ENCODE peak calls at places on chromosome 16, in nine cellular contexts. Y, G, A, F, I, U, B, P and Z are unnamed samples.

GRCh38 chr16:84720180-84720579 is 20.4 kb downstream of the USP10 start:
- DNase-seq in Y (peak; percentile 71), G (peak; percentile 49), A (no peak), F (no peak), I (no peak), U (no peak), B (no peak), P (no peak), Z (no peak)

GRCh38 chr16:68985268-68985667 is 120.2 kb upstream of the HAS3 start:
- DNase-seq in Y (no peak), G (no peak), A (no peak), F (no peak), I (no peak), U (no peak), B (no peak), P (peak; percentile 60), Z (no peak)

GRCh38 chr16:30533748-30534367 is 800 bp downstream of the ZNF747 start:
- DNase-seq in Y (peak; percentile 50), G (no peak), A (no peak), F (no peak), I (peak; percentile 58), U (no peak), B (peak; percentile 17), P (no peak), Z (no peak)

GRCh38 chr16:70747703-70748631 is 53.0 kb downstream of the VAC14 start:
- DNase-seq in Y (no peak), G (peak; percentile 59), A (no peak), F (no peak), I (no peak), U (no peak), B (no peak), P (peak; percentile 29), Z (no peak)

GRCh38 chr16:49587051-49587450 is 213.4 kb downstream of the C16orf78 start:
- DNase-seq in Y (no peak), G (no peak), A (no peak), F (no peak), I (peak; percentile 43), U (no peak), B (no peak), P (no peak), Z (no peak)

GRCh38 chr16:51442140-51442539 is 291.1 kb upstream of the SALL1 start:
- DNase-seq in Y (no peak), G (no peak), A (no peak), F (no peak), I (no peak), U (no peak), B (no peak), P (no peak), Z (no peak)

GRCh38 chr16:49055824-49056545 is 225.7 kb downstream of the CBLN1 start:
- DNase-seq in Y (no peak), G (no peak), A (peak; percentile 26), F (no peak), I (peak; percentile 64), U (no peak), B (peak; percentile 58), P (no peak), Z (no peak)

GRCh38 chr16:55821210-55821609 is 11.7 kb downstream of the CES1 start:
- DNase-seq in Y (no peak), G (no peak), A (no peak), F (no peak), I (peak; percentile 10), U (no peak), B (no peak), P (no peak), Z (no peak)

GRCh38 chr16:86585821-86586611 is 7.7 kb downstream of the FOXL1 start:
- DNase-seq in Y (no peak), G (no peak), A (no peak), F (peak; percentile 86), I (no peak), U (no peak), B (no peak), P (peak; percentile 82), Z (no peak)

GRCh38 chr16:54489225-54489781 is 202.7 kb upstream of the IRX3 start:
- DNase-seq in Y (no peak), G (no peak), A (no peak), F (no peak), I (no peak), U (no peak), B (no peak), P (no peak), Z (no peak)

GRCh38 chr16:84648595-84649510 is 542 bp downstream of the KLHL36 start:
- DNase-seq in Y (peak; percentile 79), G (peak; percentile 66), A (peak; percentile 54), F (no peak), I (peak; percentile 78), U (peak; percentile 37), B (peak; percentile 69), P (peak; percentile 34), Z (no peak)

GRCh38 chr16:28311913-28312312 is 19.6 kb downstream of the SBK1 start:
- DNase-seq in Y (no peak), G (no peak), A (no peak), F (no peak), I (no peak), U (no peak), B (no peak), P (no peak), Z (no peak)

GRCh38 chr16:77677129-77677528 is 45.2 kb upstream of the NUDT7 start:
- DNase-seq in Y (no peak), G (no peak), A (no peak), F (no peak), I (no peak), U (no peak), B (no peak), P (peak; percentile 64), Z (peak; percentile 13)

GRCh38 chr16:75550211-75550662 is 5.8 kb downstream of the TMEM231 start:
- DNase-seq in Y (no peak), G (peak; percentile 49), A (peak; percentile 83), F (no peak), I (peak; percentile 89), U (peak; percentile 74), B (peak; percentile 69), P (peak; percentile 86), Z (no peak)

DNA sequence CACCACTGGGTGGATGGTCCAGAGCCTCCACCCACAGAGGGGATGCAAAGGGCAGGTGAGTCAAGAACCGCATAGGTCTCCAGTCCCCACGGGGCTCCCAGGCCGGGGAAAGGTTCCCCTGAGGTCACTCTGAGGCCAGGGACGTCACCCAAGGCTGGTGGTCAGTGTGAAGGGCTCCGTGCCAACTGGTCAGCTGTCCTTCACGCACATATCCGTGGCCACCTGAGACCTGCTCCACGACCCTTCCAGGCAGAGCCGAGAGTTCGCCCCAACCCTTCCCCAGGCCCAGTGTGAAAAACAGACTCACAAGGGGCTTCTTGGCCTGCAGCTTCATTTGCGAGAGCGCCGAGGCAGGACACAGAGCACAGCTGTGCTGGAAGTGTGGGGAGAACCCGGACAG is 2.8 kb downstream of the TSR3 start:
- DNase-seq in Y (no peak), G (no peak), A (no peak), F (no peak), I (no peak), U (no peak), B (no peak), P (no peak), Z (no peak)
- TF ChIP-seq CTCF in Y (no peak), G (no peak), A (no peak), F (no peak), I (no peak), U (no peak), B (no peak), P (no peak), Z (no peak)

GRCh38 chr16:26983426-26983825 is 83.3 kb upstream of the C16orf82 start:
- DNase-seq in Y (no peak), G (no peak), A (no peak), F (peak; percentile 24), I (no peak), U (no peak), B (no peak), P (no peak), Z (no peak)

GRCh38 chr16:26982422-26982821 is 84.3 kb upstream of the C16orf82 start:
- DNase-seq in Y (no peak), G (no peak), A (no peak), F (no peak), I (no peak), U (no peak), B (no peak), P (no peak), Z (no peak)

GRCh38 chr16:26987631-26988030 is 79.1 kb upstream of the C16orf82 start:
- DNase-seq in Y (no peak), G (no peak), A (no peak), F (peak; percentile 58), I (peak; percentile 38), U (no peak), B (no peak), P (no peak), Z (no peak)

GRCh38 chr16:26988186-26988585 is 78.5 kb upstream of the C16orf82 start:
- DNase-seq in Y (no peak), G (no peak), A (no peak), F (no peak), I (peak; percentile 38), U (no peak), B (no peak), P (no peak), Z (no peak)

GRCh38 chr16:26985100-26986065 is 81.3 kb upstream of the C16orf82 start:
- DNase-seq in Y (no peak), G (no peak), A (peak; percentile 2), F (no peak), I (peak; percentile 57), U (no peak), B (no peak), P (no peak), Z (no peak)
- H3K4me3 ChIP-seq in Y (no peak overlapping the region), G (no peak overlapping the region), A (no peak overlapping the region), F (no peak overlapping the region), I (no peak overlapping the region), U (no peak overlapping the region), B (no peak overlapping the region), P (no peak overlapping the region), Z (no peak overlapping the region)

GRCh38 chr16:82079892-82080291 is 44.8 kb downstream of the HSD17B2 start:
- DNase-seq in Y (no peak), G (no peak), A (no peak), F (no peak), I (no peak), U (no peak), B (no peak), P (no peak), Z (no peak)
- TF ChIP-seq CTCF in Y (no peak), G (no peak), A (no peak), F (no peak), I (no peak), U (no peak), B (no peak), P (no peak), Z (no peak)

GRCh38 chr16:11078812-11079459 is 134.6 kb downstream of the CLEC16A start:
- DNase-seq in Y (peak; percentile 50), G (no peak), A (no peak), F (peak; percentile 83), I (no peak), U (no peak), B (no peak), P (no peak), Z (peak; percentile 87)

GRCh38 chr16:11079657-11080187 is 135.4 kb downstream of the CLEC16A start:
- DNase-seq in Y (peak; percentile 77), G (no peak), A (peak; percentile 24), F (peak; percentile 96), I (no peak), U (no peak), B (no peak), P (no peak), Z (peak; percentile 90)

GRCh38 chr16:11080999-11081630 is 136.8 kb downstream of the CLEC16A start:
- DNase-seq in Y (no peak), G (no peak), A (no peak), F (no peak), I (no peak), U (no peak), B (no peak), P (no peak), Z (no peak)

GRCh38 chr16:11082108-11082859 is 137.9 kb downstream of the CLEC16A start:
- DNase-seq in Y (no peak), G (no peak), A (no peak), F (no peak), I (no peak), U (no peak), B (no peak), P (no peak), Z (no peak)

GRCh38 chr16:11080327-11080967 is 136.1 kb downstream of the CLEC16A start:
- DNase-seq in Y (no peak), G (no peak), A (no peak), F (no peak), I (no peak), U (no peak), B (no peak), P (no peak), Z (no peak)
- H3K4me3 ChIP-seq in Y (no peak overlapping the region), G (no peak overlapping the region), A (no peak overlapping the region), F (no peak overlapping the region), I (no peak overlapping the region), U (no peak overlapping the region), B (no peak overlapping the region), P (no peak overlapping the region), Z (no peak overlapping the region)